ENCODE peak calls at places on chromosome 18, in nine cellular contexts. I is neural progenitor cell; H is effector memory CD4-positive, alpha-beta T cell; P is psoas muscle; M is fibroblast of lung; C is prostate gland; W is uterus; K is Peyer's patch; F is IMR-90. J is an unnamed sample. For H3K36me3 and H3K4me1, the result is how much of the 10 kb centered on the place peaks cover.

GRCh38 chr18:12883003-12883683 is 894 bp downstream of the PTPN2 start:
- DNase-seq in I (peak), H (peak), P (no peak), M (no peak), C (no peak), W (no peak), K (no peak), F (no peak), J (no peak)

GRCh38 chr18:22703883-22704626 is 229.1 kb upstream of the RBBP8 start:
- DNase-seq in I (peak), H (no peak), P (no peak), M (peak), C (no peak), W (no peak), K (no peak), F (peak), J (peak)

GRCh38 chr18:52992041-52992440 is 652.0 kb downstream of the DCC start:
- DNase-seq in I (peak), H (no peak), P (no peak), M (no peak), C (no peak), W (no peak), K (no peak), F (no peak), J (no peak)

GRCh38 chr18:29271496-29271895 is 1094.6 kb upstream of the CDH2 start:
- DNase-seq in I (no peak), H (no peak), P (no peak), M (peak), C (no peak), W (no peak), K (no peak), F (peak), J (no peak)

GRCh38 chr18:5974696-5975095 is 79.4 kb upstream of the TMEM200C start:
- DNase-seq in I (no peak), H (no peak), P (no peak), M (no peak), C (no peak), W (no peak), K (no peak), F (no peak), J (no peak)

GRCh38 chr18:51301376-51301775 is 103.9 kb upstream of the MEX3C start:
- DNase-seq in I (no peak), H (no peak), P (no peak), M (no peak), C (no peak), W (no peak), K (no peak), F (no peak), J (no peak)

GRCh38 chr18:22378672-22379282 is 38.9 kb downstream of the CTAGE1 start:
- DNase-seq in I (peak), H (no peak), P (no peak), M (peak), C (no peak), W (no peak), K (peak), F (peak), J (peak)

GRCh38 chr18:75057169-75057789 is 151.7 kb downstream of the PTGR3 start:
- DNase-seq in I (peak), H (no peak), P (no peak), M (no peak), C (no peak), W (no peak), K (no peak), F (no peak), J (no peak)

GRCh38 chr18:59681521-59682004 is 15.7 kb downstream of the CCBE1 start:
- DNase-seq in I (peak), H (no peak), P (no peak), M (no peak), C (no peak), W (no peak), K (no peak), F (no peak), J (no peak)

GRCh38 chr18:3246636-3247242 is 862 bp upstream of the MYL12A start:
- DNase-seq in I (peak), H (peak), P (peak), M (no peak), C (no peak), W (peak), K (peak), F (no peak), J (peak)

GRCh38 chr18:56593906-56594305 is 44.5 kb downstream of the TXNL1 start:
- DNase-seq in I (no peak), H (no peak), P (no peak), M (peak), C (no peak), W (no peak), K (no peak), F (peak), J (no peak)

GRCh38 chr18:74196220-74197119 is 48.1 kb downstream of the TIMM21 start:
- DNase-seq in I (peak), H (peak), P (no peak), M (peak), C (peak), W (peak), K (no peak), F (peak), J (peak)

GRCh38 chr18:77127769-77128671 is 4.6 kb downstream of the MBP start:
- DNase-seq in I (no peak), H (no peak), P (peak), M (peak), C (peak), W (peak), K (no peak), F (peak), J (peak)

GRCh38 chr18:27763936-27764335 is 413.0 kb downstream of the CDH2 start:
- DNase-seq in I (no peak), H (no peak), P (no peak), M (no peak), C (no peak), W (no peak), K (no peak), F (no peak), J (no peak)

GRCh38 chr18:21851327-21851961 is 110.9 kb downstream of the MIB1 start:
- DNase-seq in I (no peak), H (no peak), P (no peak), M (peak), C (no peak), W (no peak), K (no peak), F (peak), J (no peak)

GRCh38 chr18:56330381-56331115 is 307.8 kb downstream of the TXNL1 start:
- DNase-seq in I (no peak), H (no peak), P (no peak), M (no peak), C (no peak), W (no peak), K (no peak), F (no peak), J (no peak)

GRCh38 chr18:10726198-10727068 is 200.6 kb downstream of the NAPG start:
- DNase-seq in I (no peak), H (no peak), P (no peak), M (no peak), C (peak), W (no peak), K (no peak), F (no peak), J (no peak)

GRCh38 chr18:78639597-78639950 is 340.0 kb upstream of the SALL3 start:
- DNase-seq in I (no peak), H (no peak), P (no peak), M (no peak), C (no peak), W (no peak), K (no peak), F (no peak), J (no peak)

GRCh38 chr18:48842259-48843061 is 108.3 kb downstream of the SMAD7 start:
- DNase-seq in I (no peak), H (peak), P (peak), M (no peak), C (no peak), W (peak), K (peak), F (no peak), J (peak)

GRCh38 chr18:21389283-21389682 is 147.3 kb downstream of the GREB1L start:
- DNase-seq in I (no peak), H (no peak), P (no peak), M (no peak), C (no peak), W (no peak), K (no peak), F (no peak), J (no peak)

GRCh38 chr18:77167276-77167675 is 34.7 kb upstream of the MBP start:
- DNase-seq in I (no peak), H (no peak), P (no peak), M (peak), C (no peak), W (no peak), K (no peak), F (no peak), J (no peak)

GRCh38 chr18:6747646-6748045 is 18.1 kb downstream of the ARHGAP28 start:
- DNase-seq in I (no peak), H (no peak), P (no peak), M (peak), C (no peak), W (no peak), K (no peak), F (peak), J (no peak)

DNA sequence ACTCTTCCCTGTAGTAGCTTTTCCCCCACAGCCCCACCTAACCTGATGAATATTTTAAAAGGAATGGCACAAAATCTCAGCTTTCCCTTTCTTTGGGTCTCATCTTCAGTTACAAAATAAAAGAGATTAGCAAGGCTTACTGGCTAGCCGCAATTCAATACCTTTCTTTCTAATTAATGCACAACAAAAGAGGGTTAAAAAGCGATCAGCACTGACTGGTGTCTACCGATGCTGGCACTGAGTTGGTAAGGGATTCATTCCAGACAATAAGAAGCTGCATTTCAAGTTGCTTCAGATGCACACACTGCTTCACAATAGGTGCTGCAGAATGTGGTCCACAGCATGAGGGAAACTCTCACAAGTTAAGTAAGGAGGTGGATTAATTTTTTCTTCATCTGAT is 41.9 kb downstream of the HDHD2 start:
- DNase-seq in I (peak), H (no peak), P (no peak), M (no peak), C (no peak), W (no peak), K (no peak), F (no peak), J (no peak)
- H3K36me3 ChIP-seq in I (under half), H (under half), P (half or more), M (under half), C (under half), W (under half), K (half or more), F (under half), J (under half)

GRCh38 chr18:70335892-70336726 is 47.3 kb downstream of the SOCS6 start:
- DNase-seq in I (no peak), H (no peak), P (no peak), M (no peak), C (no peak), W (no peak), K (no peak), F (no peak), J (no peak)
- H3K27ac ChIP-seq in I (no peak), H (no peak), P (peak), M (no peak), C (no peak), W (no peak), K (no peak), F (no peak), J (no peak)

GRCh38 chr18:45689386-45689785 is 34.6 kb upstream of the SLC14A1 start:
- DNase-seq in I (no peak), H (no peak), P (no peak), M (no peak), C (no peak), W (no peak), K (no peak), F (no peak), J (no peak)
- H3K4me1 ChIP-seq in I (under half), H (under half), P (under half), M (under half), C (under half), W (under half), K (under half), F (under half), J (half or more)

GRCh38 chr18:55252053-55252675 is 292.9 kb upstream of the CCDC68 start:
- DNase-seq in I (peak), H (no peak), P (no peak), M (no peak), C (no peak), W (no peak), K (no peak), F (no peak), J (no peak)
- H3K36me3 ChIP-seq in I (under half), H (under half), P (under half), M (under half), C (under half), W (under half), K (under half), F (under half), J (under half)

GRCh38 chr18:36578871-36579270 is 249.9 kb downstream of the TPGS2 start:
- DNase-seq in I (no peak), H (no peak), P (no peak), M (peak), C (no peak), W (no peak), K (no peak), F (peak), J (no peak)
- H3K27ac ChIP-seq in I (no peak), H (no peak), P (peak), M (no peak), C (peak), W (no peak), K (no peak), F (peak), J (no peak)

GRCh38 chr18:70423120-70423519 is 134.3 kb downstream of the SOCS6 start:
- DNase-seq in I (no peak), H (no peak), P (no peak), M (no peak), C (no peak), W (no peak), K (no peak), F (no peak), J (no peak)

GRCh38 chr18:70425236-70425635 is 136.4 kb downstream of the SOCS6 start:
- DNase-seq in I (no peak), H (no peak), P (no peak), M (no peak), C (no peak), W (no peak), K (no peak), F (no peak), J (no peak)

GRCh38 chr18:70422061-70422965 is 133.5 kb downstream of the SOCS6 start:
- DNase-seq in I (no peak), H (no peak), P (peak), M (peak), C (peak), W (peak), K (peak), F (peak), J (no peak)

GRCh38 chr18:70421471-70421870 is 132.6 kb downstream of the SOCS6 start:
- DNase-seq in I (no peak), H (no peak), P (no peak), M (no peak), C (no peak), W (no peak), K (no peak), F (peak), J (no peak)

DNA sequence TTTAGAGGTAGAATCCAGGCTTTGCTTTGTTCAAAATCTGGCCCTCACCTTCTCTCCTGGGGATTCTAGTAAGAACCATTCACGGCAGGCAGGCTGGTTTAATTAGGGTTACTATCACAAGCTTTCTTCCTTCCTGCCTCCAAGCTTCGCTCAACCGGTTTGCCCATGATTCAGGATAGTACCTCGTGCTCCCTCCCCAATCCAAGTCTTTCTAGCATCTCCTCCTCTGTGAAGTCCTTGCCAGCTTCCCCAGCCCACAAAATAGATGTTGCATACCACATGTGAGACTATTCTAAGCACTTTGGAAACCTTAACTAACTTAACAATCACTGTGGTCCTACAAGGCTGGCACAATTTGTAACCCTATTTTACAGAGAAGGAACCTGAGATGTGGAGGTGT is 135.1 kb downstream of the SOCS6 start:
- DNase-seq in I (peak), H (no peak), P (no peak), M (no peak), C (peak), W (no peak), K (no peak), F (no peak), J (no peak)
- H3K4me1 ChIP-seq in I (under half), H (under half), P (under half), M (under half), C (under half), W (under half), K (under half), F (under half), J (under half)

DNA sequence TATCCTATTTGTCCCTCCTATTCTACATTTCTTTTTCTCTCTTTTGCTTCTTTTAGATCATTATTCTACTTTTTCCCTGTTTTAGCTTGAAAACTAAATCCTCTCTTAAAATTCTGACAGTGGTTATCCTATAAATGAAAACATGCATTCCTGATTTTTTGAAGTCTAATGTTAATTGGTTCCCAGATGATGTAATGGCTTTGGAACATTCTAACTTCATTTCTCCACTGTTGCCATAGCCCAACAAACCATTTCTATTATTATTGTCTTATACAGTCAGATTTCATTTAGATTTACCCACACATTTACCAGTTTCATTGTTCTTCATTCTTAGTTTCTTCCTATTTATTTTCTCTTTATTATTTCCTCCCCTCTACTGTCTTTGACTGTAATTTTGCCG is 36.5 kb downstream of the SIGLEC15 start:
- DNase-seq in I (no peak), H (no peak), P (no peak), M (no peak), C (no peak), W (no peak), K (no peak), F (no peak), J (no peak)
- H3K36me3 ChIP-seq in I (under half), H (half or more), P (half or more), M (under half), C (under half), W (under half), K (half or more), F (half or more), J (half or more)

DNA sequence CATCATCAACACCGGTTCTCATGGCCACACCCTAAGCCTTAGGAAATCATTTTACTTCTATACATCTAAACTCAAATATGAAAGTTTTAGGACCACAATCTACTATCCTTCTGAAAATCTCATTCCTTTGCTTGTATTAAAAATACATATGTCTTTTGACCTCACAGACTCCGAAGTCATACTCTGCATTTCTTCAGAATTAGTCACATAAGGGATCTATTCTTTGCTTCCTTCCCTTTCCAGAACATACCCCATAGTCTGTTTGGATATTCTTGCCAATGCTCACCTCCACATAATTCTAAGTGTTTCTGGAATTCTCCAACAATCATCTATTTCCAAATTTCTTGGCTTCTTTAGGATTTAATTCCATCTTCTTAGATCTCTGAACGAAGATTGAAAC is 14.2 kb upstream of the DSG1 start:
- DNase-seq in I (no peak), H (no peak), P (no peak), M (no peak), C (no peak), W (no peak), K (no peak), F (peak), J (no peak)
- H3K27ac ChIP-seq in I (no peak), H (no peak), P (no peak), M (no peak), C (no peak), W (no peak), K (no peak), F (no peak), J (no peak)

J was measured in CD4-positive, alpha-beta memory T cell.